ENCODE peak calls at places on chromosomes 1 and 21, in nine cellular contexts. R is uterus; F is lower lobe of right lung; W is NCI-H1048; T is IMR-90; M is tibial nerve; G is activated CD4-positive, CD25-positive, alpha-beta regulatory T cell; J is CD4-positive, CD25-positive, alpha-beta regulatory T cell; X is RPMI8226. H is an unnamed sample.

GRCh38 chr21:33392586-33392985 is 10.6 kb upstream of the IFNGR2 start:
- DNase-seq in X (no peak), R (no peak), M (no peak), T (no peak), W (no peak), F (no peak), J (no peak), G (no peak), H (no peak)

GRCh38 chr1:21508580-21509350 is 458 bp upstream of the ALPL start:
- DNase-seq in T (peak), R (no peak), F (peak), G (peak), M (peak), X (peak), W (no peak), J (peak), H (peak)

GRCh38 chr1:93338426-93338825 is 7.3 kb upstream of the DR1 start:
- DNase-seq in J (no peak), W (no peak), F (no peak), R (no peak), G (no peak), X (no peak), M (no peak), T (peak), H (no peak)

GRCh38 chr1:167472729-167473529 is 45.4 kb downstream of the CD247 start:
- DNase-seq in M (no peak), W (no peak), F (no peak), X (no peak), J (no peak), T (no peak), G (no peak), R (no peak), H (no peak)

GRCh38 chr1:184465489-184466146 is 78.8 kb downstream of the C1orf21 start:
- DNase-seq in R (no peak), G (no peak), T (no peak), M (no peak), J (no peak), X (no peak), F (no peak), W (no peak), H (peak)

GRCh38 chr1:90370696-90371095 is 346.4 kb downstream of the BARHL2 start:
- DNase-seq in T (no peak), F (no peak), W (no peak), R (no peak), G (no peak), M (no peak), J (no peak), X (no peak), H (no peak)

GRCh38 chr1:14057640-14058039 is 357.7 kb downstream of the PRDM2 start:
- DNase-seq in W (no peak), F (no peak), G (no peak), J (no peak), R (no peak), X (no peak), M (no peak), T (no peak), H (no peak)

GRCh38 chr1:23394176-23394575 is 24.5 kb upstream of the ZNF436 start:
- DNase-seq in W (no peak), G (no peak), M (no peak), T (peak), R (peak), J (no peak), X (no peak), F (no peak), H (no peak)

GRCh38 chr1:167563579-167564246 is 10.2 kb upstream of the CREG1 start:
- DNase-seq in W (no peak), T (no peak), J (no peak), G (no peak), F (peak), M (peak), R (no peak), X (peak), H (no peak)

GRCh38 chr1:28801461-28801860 is 10.5 kb upstream of the OPRD1 start:
- DNase-seq in J (no peak), W (no peak), G (no peak), M (no peak), F (no peak), X (no peak), R (no peak), T (no peak), H (no peak)

GRCh38 chr1:23393706-23394105 is 24.1 kb upstream of the ZNF436 start:
- DNase-seq in R (peak), X (no peak), W (no peak), T (peak), F (no peak), J (no peak), G (no peak), M (peak), H (no peak)

GRCh38 chr1:64356636-64357256 is 113.2 kb upstream of the CACHD1 start:
- DNase-seq in R (no peak), G (no peak), F (no peak), T (no peak), J (no peak), M (no peak), X (no peak), W (no peak), H (peak)

H was measured in GM23338.